ENCODE peak calls at places on chromosome 22, in five cellular contexts. One of them, this sample, is unnamed.

GRCh38 chr22:24146190-24146616 is 35.1 kb upstream of the SUSD2 start:
- DNase-seq in NB4: peak; percentile 95
- DNase-seq in cardiac fibroblast: peak; percentile 72
- DNase-seq in fibroblast of mammary gland: peak; percentile 89
- DNase-seq in AG04450: peak; percentile 55
- DNase-seq in this sample: peak; percentile 73

GRCh38 chr22:26561756-26562417 is 28.0 kb downstream of the TPST2 start:
- DNase-seq in fibroblast of mammary gland: no peak
- DNase-seq in AG04450: no peak
- DNase-seq in NB4: no peak
- DNase-seq in cardiac fibroblast: no peak
- DNase-seq in this sample: no peak

GRCh38 chr22:47190957-47191323 is 428.5 kb downstream of the TBC1D22A start:
- DNase-seq in AG04450: no peak
- DNase-seq in fibroblast of mammary gland: no peak
- DNase-seq in NB4: no peak
- DNase-seq in cardiac fibroblast: no peak
- DNase-seq in this sample: no peak

GRCh38 chr22:50342651-50343540 is at the start of gene PPP6R2:
- DNase-seq in NB4: peak; percentile 76
- DNase-seq in fibroblast of mammary gland: peak; percentile 48
- DNase-seq in AG04450: no peak
- DNase-seq in cardiac fibroblast: peak; percentile 64
- DNase-seq in this sample: peak; percentile 56

GRCh38 chr22:29733362-29734322 is 13.8 kb downstream of the CABP7 start:
- DNase-seq in cardiac fibroblast: no peak
- DNase-seq in fibroblast of mammary gland: peak; percentile 5
- DNase-seq in NB4: no peak
- DNase-seq in AG04450: no peak
- DNase-seq in this sample: no peak

GRCh38 chr22:26066534-26066933 is 102.7 kb upstream of the SEZ6L start:
- DNase-seq in fibroblast of mammary gland: no peak
- DNase-seq in cardiac fibroblast: no peak
- DNase-seq in AG04450: no peak
- DNase-seq in NB4: no peak
- DNase-seq in this sample: no peak

GRCh38 chr22:30575011-30575671 is 676 bp upstream of the GAL3ST1 start:
- DNase-seq in NB4: no peak
- DNase-seq in fibroblast of mammary gland: peak; percentile 46
- DNase-seq in AG04450: peak; percentile 38
- DNase-seq in cardiac fibroblast: peak; percentile 74
- DNase-seq in this sample: peak; percentile 29

GRCh38 chr22:23240639-23241389 is 60.5 kb downstream of the BCR start:
- DNase-seq in NB4: peak; percentile 40
- DNase-seq in cardiac fibroblast: peak; percentile 46
- DNase-seq in AG04450: no peak
- DNase-seq in fibroblast of mammary gland: no peak
- DNase-seq in this sample: no peak

GRCh38 chr22:47014946-47015345 is 252.5 kb downstream of the TBC1D22A start:
- DNase-seq in NB4: no peak
- DNase-seq in fibroblast of mammary gland: no peak
- DNase-seq in AG04450: no peak
- DNase-seq in cardiac fibroblast: no peak
- DNase-seq in this sample: no peak

GRCh38 chr22:22684605-22685561 is 40.5 kb downstream of the GGTLC2 start:
- DNase-seq in NB4: peak; percentile 48
- DNase-seq in AG04450: peak; percentile 57
- DNase-seq in cardiac fibroblast: peak; percentile 57
- DNase-seq in fibroblast of mammary gland: peak; percentile 88
- DNase-seq in this sample: peak; percentile 42

GRCh38 chr22:39622881-39623367 is 52.4 kb downstream of the CACNA1I start:
- DNase-seq in AG04450: no peak
- DNase-seq in fibroblast of mammary gland: peak; percentile 37
- DNase-seq in cardiac fibroblast: peak; percentile 35
- DNase-seq in NB4: peak; percentile 61
- DNase-seq in this sample: no peak

GRCh38 chr22:27401321-27401720 is 400.2 kb downstream of the MN1 start:
- DNase-seq in cardiac fibroblast: peak; percentile 30
- DNase-seq in NB4: no peak
- DNase-seq in fibroblast of mammary gland: no peak
- DNase-seq in AG04450: no peak
- DNase-seq in this sample: no peak

GRCh38 chr22:34886391-34886790 is 179.6 kb upstream of the ISX start:
- DNase-seq in fibroblast of mammary gland: no peak
- DNase-seq in AG04450: no peak
- DNase-seq in cardiac fibroblast: no peak
- DNase-seq in NB4: no peak
- DNase-seq in this sample: no peak

GRCh38 chr22:28855355-28856094 is 27.8 kb upstream of the ZNRF3 start:
- DNase-seq in NB4: peak; percentile 73
- DNase-seq in cardiac fibroblast: peak; percentile 81
- DNase-seq in AG04450: peak; percentile 58
- DNase-seq in fibroblast of mammary gland: peak; percentile 75
- DNase-seq in this sample: peak; percentile 77

GRCh38 chr22:40345801-40346177 is 511 bp upstream of the ADSL start:
- DNase-seq in AG04450: no peak
- DNase-seq in fibroblast of mammary gland: peak; percentile 37
- DNase-seq in NB4: peak; percentile 78
- DNase-seq in cardiac fibroblast: peak; percentile 49
- DNase-seq in this sample: no peak

GRCh38 chr22:27542602-27543001 is 259.0 kb downstream of the MN1 start:
- DNase-seq in AG04450: no peak
- DNase-seq in NB4: no peak
- DNase-seq in cardiac fibroblast: peak; percentile 7
- DNase-seq in fibroblast of mammary gland: no peak
- DNase-seq in this sample: no peak

GRCh38 chr22:26570126-26570525 is 19.8 kb downstream of the TPST2 start:
- DNase-seq in NB4: no peak
- DNase-seq in fibroblast of mammary gland: no peak
- DNase-seq in cardiac fibroblast: no peak
- DNase-seq in AG04450: no peak
- DNase-seq in this sample: no peak

GRCh38 chr22:40620464-40621046 is 16.0 kb downstream of the MRTFA start:
- DNase-seq in AG04450: no peak
- DNase-seq in fibroblast of mammary gland: peak; percentile 80
- DNase-seq in cardiac fibroblast: peak; percentile 79
- DNase-seq in NB4: peak; percentile 20
- DNase-seq in this sample: peak; percentile 51

GRCh38 chr22:27637604-27638003 is 164.0 kb downstream of the MN1 start:
- DNase-seq in cardiac fibroblast: peak; percentile 82
- DNase-seq in NB4: no peak
- DNase-seq in AG04450: no peak
- DNase-seq in fibroblast of mammary gland: peak; percentile 40
- DNase-seq in this sample: peak; percentile 20

GRCh38 chr22:50177537-50178470 is 7.3 kb downstream of the PANX2 start:
- DNase-seq in cardiac fibroblast: no peak
- DNase-seq in AG04450: no peak
- DNase-seq in NB4: no peak
- DNase-seq in fibroblast of mammary gland: no peak
- DNase-seq in this sample: no peak

GRCh38 chr22:32024791-32025190 is 18.3 kb upstream of the SLC5A1 start:
- DNase-seq in AG04450: no peak
- DNase-seq in fibroblast of mammary gland: peak; percentile 45
- DNase-seq in cardiac fibroblast: peak; percentile 33
- DNase-seq in NB4: no peak
- DNase-seq in this sample: no peak

GRCh38 chr22:17410576-17410975 is 41.3 kb downstream of the CECR2 start:
- DNase-seq in cardiac fibroblast: peak; percentile 54
- DNase-seq in fibroblast of mammary gland: peak; percentile 7
- DNase-seq in NB4: no peak
- DNase-seq in AG04450: no peak
- DNase-seq in this sample: no peak

GRCh38 chr22:29700949-29701927 is 18.6 kb upstream of the CABP7 start:
- DNase-seq in fibroblast of mammary gland: peak; percentile 28
- DNase-seq in AG04450: no peak
- DNase-seq in cardiac fibroblast: peak; percentile 33
- DNase-seq in NB4: peak; percentile 47
- DNase-seq in this sample: no peak

GRCh38 chr22:45103756-45104155 is 60.0 kb upstream of the NUP50 start:
- DNase-seq in NB4: no peak
- DNase-seq in AG04450: no peak
- DNase-seq in cardiac fibroblast: no peak
- DNase-seq in fibroblast of mammary gland: no peak
- DNase-seq in this sample: no peak
- TF ChIP-seq CTCF in NB4: no peak
- TF ChIP-seq CTCF in AG04450: peak; percentile 39
- TF ChIP-seq CTCF in cardiac fibroblast: peak; percentile 12
- TF ChIP-seq CTCF in fibroblast of mammary gland: no peak
- TF ChIP-seq CTCF in this sample: peak; percentile 15

GRCh38 chr22:33666661-33667619 is 253.3 kb downstream of the LARGE1 start:
- DNase-seq in fibroblast of mammary gland: no peak
- DNase-seq in cardiac fibroblast: no peak
- DNase-seq in AG04450: no peak
- DNase-seq in NB4: peak; percentile 67
- DNase-seq in this sample: no peak

DNA sequence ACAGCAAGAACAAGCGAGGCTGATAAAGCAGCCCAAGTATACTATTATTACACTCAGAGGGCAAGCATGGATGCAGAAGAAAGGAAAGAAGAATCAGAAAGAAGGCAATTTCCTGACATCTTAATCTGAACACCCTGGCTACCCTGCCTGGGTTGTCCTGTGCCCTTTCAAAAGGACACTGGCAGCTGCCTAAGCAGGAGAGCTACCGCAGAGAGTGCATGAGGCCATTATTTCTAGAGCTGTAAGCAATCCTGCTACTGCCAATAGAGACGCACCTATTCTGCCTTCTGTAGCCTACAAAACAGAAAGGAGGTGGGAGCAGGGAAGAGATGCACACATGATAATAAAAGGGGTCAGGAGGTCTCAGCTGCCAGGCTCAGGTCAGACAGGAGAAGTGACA is 254.0 kb downstream of the LARGE1 start:
- DNase-seq in fibroblast of mammary gland: no peak
- DNase-seq in AG04450: no peak
- DNase-seq in NB4: no peak
- DNase-seq in cardiac fibroblast: no peak
- DNase-seq in this sample: no peak
- H3K4me3 ChIP-seq in fibroblast of mammary gland: no peak overlapping the region
- H3K4me3 ChIP-seq in AG04450: no peak overlapping the region
- H3K4me3 ChIP-seq in NB4: no peak overlapping the region
- H3K4me3 ChIP-seq in cardiac fibroblast: no peak overlapping the region
- H3K4me3 ChIP-seq in this sample: no peak overlapping the region

GRCh38 chr22:21449531-21450319 is 17.5 kb upstream of the TMEM191C start:
- DNase-seq in fibroblast of mammary gland: no peak
- DNase-seq in NB4: no peak
- DNase-seq in AG04450: no peak
- DNase-seq in cardiac fibroblast: no peak
- DNase-seq in this sample: no peak

GRCh38 chr22:21446827-21447690 is 20.1 kb upstream of the TMEM191C start:
- DNase-seq in NB4: no peak
- DNase-seq in fibroblast of mammary gland: no peak
- DNase-seq in AG04450: no peak
- DNase-seq in cardiac fibroblast: no peak
- DNase-seq in this sample: no peak

GRCh38 chr22:21448627-21449416 is 18.4 kb upstream of the TMEM191C start:
- DNase-seq in cardiac fibroblast: no peak
- DNase-seq in AG04450: no peak
- DNase-seq in NB4: no peak
- DNase-seq in fibroblast of mammary gland: no peak
- DNase-seq in this sample: no peak

GRCh38 chr22:21446128-21446826 is 20.9 kb upstream of the TMEM191C start:
- DNase-seq in fibroblast of mammary gland: no peak
- DNase-seq in AG04450: no peak
- DNase-seq in NB4: no peak
- DNase-seq in cardiac fibroblast: no peak
- DNase-seq in this sample: no peak

DNA sequence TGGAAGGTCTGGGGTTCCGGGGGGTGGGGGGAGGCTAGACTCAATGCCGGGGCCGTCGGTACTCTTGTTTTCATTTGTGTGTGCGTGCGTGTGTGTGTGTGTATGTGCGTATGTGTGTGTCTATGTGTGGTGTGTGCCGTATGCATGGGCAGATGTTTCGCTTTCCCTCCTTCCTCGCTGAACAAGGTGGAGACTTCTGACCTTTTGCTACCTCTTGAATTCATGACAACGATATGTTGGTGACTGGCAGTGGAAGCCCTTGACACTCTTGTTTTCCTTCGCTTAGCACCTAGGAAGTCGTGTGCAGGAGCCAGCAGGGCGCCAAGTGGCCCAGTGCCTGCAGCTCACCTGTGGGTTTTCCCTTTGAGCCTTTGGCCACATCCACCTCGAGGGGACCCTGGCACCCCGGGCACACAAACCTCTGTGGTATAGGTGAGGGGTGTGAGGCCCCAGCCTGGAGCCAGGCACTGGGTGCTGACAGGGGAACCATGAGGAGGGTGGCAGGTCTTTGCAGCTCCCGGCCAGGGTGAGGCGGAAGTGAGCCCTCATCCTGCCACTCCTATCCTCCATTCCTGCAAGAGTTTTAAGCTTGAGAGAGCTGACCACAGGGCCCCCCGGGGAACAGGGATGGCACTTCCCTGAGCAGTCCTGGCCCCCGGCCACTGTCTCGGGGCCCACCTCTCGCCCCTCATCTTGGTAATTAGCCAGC is 19.3 kb upstream of the TMEM191C start:
- DNase-seq in cardiac fibroblast: no peak
- DNase-seq in NB4: peak; percentile 45
- DNase-seq in AG04450: no peak
- DNase-seq in fibroblast of mammary gland: no peak
- DNase-seq in this sample: no peak
- TF ChIP-seq CTCF in cardiac fibroblast: peak; percentile 7
- TF ChIP-seq CTCF in NB4: peak; percentile 41
- TF ChIP-seq CTCF in AG04450: no peak
- TF ChIP-seq CTCF in fibroblast of mammary gland: peak; percentile 6
- TF ChIP-seq CTCF in this sample: peak; percentile 16

GRCh38 chr22:43411040-43411919 is 534 bp upstream of the MPPED1 start:
- DNase-seq in cardiac fibroblast: no peak
- DNase-seq in AG04450: no peak
- DNase-seq in fibroblast of mammary gland: no peak
- DNase-seq in NB4: no peak
- DNase-seq in this sample: no peak
- H3K4me3 ChIP-seq in cardiac fibroblast: no peak overlapping the region
- H3K4me3 ChIP-seq in AG04450: no peak overlapping the region
- H3K4me3 ChIP-seq in fibroblast of mammary gland: no peak overlapping the region
- H3K4me3 ChIP-seq in NB4: no peak overlapping the region
- H3K4me3 ChIP-seq in this sample: no peak overlapping the region